ENCODE peak calls at places on chromosomes 13 and 19, in eight cellular contexts. J is IMR-90, M is K562, A is HepG2, V is HCT116, E is SK-N-SH, H is H1, Z is GM12878. P is an unnamed sample.

GRCh38 chr13:98050041-98050466 is 92.8 kb upstream of the FARP1 start:
- DNase-seq in H (no peak), V (no peak), E (peak), A (peak), M (no peak), J (peak), Z (no peak), P (peak)

GRCh38 chr19:1853295-1854031 is 5.2 kb upstream of the REXO1 start:
- DNase-seq in H (no peak), J (peak), V (peak), E (peak), Z (peak), A (peak), M (peak), P (peak)

GRCh38 chr13:73665279-73665678 is 468.9 kb downstream of the KLF12 start:
- DNase-seq in E (no peak), A (no peak), J (no peak), Z (no peak), V (no peak), M (no peak), H (no peak), P (no peak)

GRCh38 chr13:69107436-69107835 is 1000.2 kb upstream of the ATXN8OS start:
- DNase-seq in Z (no peak), J (no peak), E (no peak), A (no peak), H (no peak), M (no peak), V (no peak), P (no peak)

GRCh38 chr19:57587529-57587928 is 3.6 kb downstream of the ZIK1 start:
- DNase-seq in H (no peak), M (no peak), E (no peak), V (no peak), A (no peak), Z (no peak), J (peak), P (no peak)

GRCh38 chr19:13881231-13881691 is 4.3 kb downstream of the NANOS3 start:
- DNase-seq in M (no peak), A (peak), Z (no peak), E (peak), V (no peak), J (peak), H (peak), P (no peak)

GRCh38 chr19:30498707-30499106 is 126.5 kb downstream of the ZNF536 start:
- DNase-seq in V (no peak), J (no peak), E (no peak), M (peak), Z (no peak), A (no peak), H (peak), P (no peak)

GRCh38 chr13:36357692-36358091 is 11.5 kb upstream of the SPART start:
- DNase-seq in A (no peak), E (no peak), H (no peak), M (no peak), J (no peak), V (no peak), Z (no peak), P (no peak)

GRCh38 chr19:55117063-55117635 is 288 bp downstream of the PPP1R12C start:
- DNase-seq in Z (no peak), A (no peak), E (no peak), H (no peak), V (no peak), J (no peak), M (no peak), P (no peak)

GRCh38 chr19:8459520-8460260 is 14.9 kb downstream of the HNRNPM start:
- DNase-seq in A (peak), J (peak), H (no peak), E (no peak), M (no peak), V (no peak), Z (no peak), P (peak)

GRCh38 chr13:28640861-28641599 is 17.9 kb upstream of the POMP start:
- DNase-seq in Z (no peak), A (no peak), J (no peak), V (no peak), H (no peak), M (no peak), E (no peak), P (no peak)

GRCh38 chr13:28636078-28636477 is 22.9 kb upstream of the POMP start:
- DNase-seq in J (peak), Z (no peak), A (no peak), V (no peak), M (no peak), H (no peak), E (no peak), P (no peak)

GRCh38 chr13:28638756-28639155 is 20.2 kb upstream of the POMP start:
- DNase-seq in E (no peak), A (no peak), Z (no peak), M (no peak), H (no peak), J (no peak), V (no peak), P (no peak)

GRCh38 chr13:28636677-28637317 is 22.1 kb upstream of the POMP start:
- DNase-seq in J (peak), V (peak), E (peak), A (peak), M (peak), H (peak), Z (peak), P (peak)

DNA sequence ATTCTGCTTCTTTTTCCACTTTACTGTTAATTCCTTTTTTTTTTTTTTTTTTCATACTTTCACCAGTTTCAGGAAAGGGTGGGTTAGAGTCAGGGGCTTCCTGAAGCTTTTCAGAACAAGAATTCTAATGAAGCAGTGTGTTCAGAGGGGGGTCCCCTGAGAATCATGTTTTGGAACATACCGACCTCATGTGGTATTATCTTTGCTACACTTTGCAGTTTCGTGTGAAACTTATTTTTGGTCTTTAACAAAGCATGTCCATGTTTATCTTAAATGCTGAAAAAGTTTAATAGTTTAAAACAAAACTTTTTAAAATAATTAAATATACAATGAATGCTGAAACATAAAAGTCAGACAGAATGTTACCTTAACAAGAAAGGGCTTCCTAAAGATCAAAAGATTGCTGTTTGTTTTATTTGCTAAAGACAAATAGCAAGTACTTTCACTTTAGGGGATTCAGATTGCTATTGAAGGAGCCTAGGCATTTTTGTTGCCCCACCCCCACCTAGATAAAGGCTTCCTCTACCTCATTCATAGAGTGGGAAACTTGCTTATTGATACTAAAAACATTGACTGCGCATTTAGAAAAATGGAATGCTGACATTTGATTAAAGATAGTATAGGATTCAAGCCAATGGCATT is 21.1 kb upstream of the POMP start:
- DNase-seq in V (no peak), E (no peak), M (no peak), H (no peak), J (no peak), A (peak), Z (peak), P (no peak)
- TF ChIP-seq RAD21 in V (no peak), E (no peak), M (no peak), H (no peak), J (no peak), A (no peak), Z (peak), P (no peak)

GRCh38 chr13:90365130-90365529 is 982.4 kb upstream of the MIR17HG start:
- DNase-seq in E (no peak), A (no peak), H (no peak), J (no peak), V (no peak), Z (no peak), M (no peak), P (no peak)
- TF ChIP-seq RAD21 in E (peak), A (no peak), H (no peak), J (no peak), V (peak), Z (no peak), M (no peak), P (no peak)

GRCh38 chr13:99432637-99433542 is 68.4 kb upstream of the TM9SF2 start:
- DNase-seq in H (peak), M (peak), V (peak), Z (peak), A (peak), J (peak), E (no peak), P (peak)

GRCh38 chr13:99435116-99435515 is 66.2 kb upstream of the TM9SF2 start:
- DNase-seq in E (no peak), M (no peak), A (no peak), V (no peak), J (no peak), Z (no peak), H (no peak), P (no peak)

GRCh38 chr13:99433543-99434075 is 67.7 kb upstream of the TM9SF2 start:
- DNase-seq in V (no peak), J (no peak), H (no peak), Z (no peak), E (no peak), A (no peak), M (no peak), P (no peak)

GRCh38 chr13:99436013-99436412 is 65.3 kb upstream of the TM9SF2 start:
- DNase-seq in Z (no peak), M (no peak), E (no peak), J (no peak), V (no peak), A (peak), H (no peak), P (no peak)

DNA sequence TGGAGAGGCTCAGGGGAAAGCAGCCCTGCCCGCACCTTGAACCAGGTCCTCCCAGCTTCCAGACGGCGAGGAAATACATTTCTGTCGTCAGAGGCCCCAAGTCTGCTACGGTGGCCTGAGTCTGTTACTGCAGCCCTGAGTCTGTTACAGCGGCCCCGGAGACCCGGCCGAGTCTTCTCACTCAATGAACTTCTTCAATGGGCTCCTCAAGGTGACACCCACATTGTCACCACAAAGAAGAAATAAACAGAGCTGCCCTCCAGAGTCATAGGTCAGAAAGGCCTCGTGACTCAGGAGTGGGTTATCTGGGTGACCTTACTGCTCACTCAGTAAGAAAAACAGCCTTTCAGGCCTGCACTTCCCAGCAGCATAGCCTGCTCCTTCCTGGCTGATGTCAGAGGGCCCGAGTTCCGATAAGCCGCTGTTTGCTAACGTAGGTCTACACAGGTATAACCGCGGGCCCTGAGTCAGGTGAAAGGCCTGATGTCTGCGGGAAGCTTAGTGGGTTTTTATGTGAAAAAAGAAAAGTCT is 66.9 kb upstream of the TM9SF2 start:
- DNase-seq in H (no peak), E (no peak), A (peak), V (no peak), M (peak), Z (no peak), J (no peak), P (no peak)
- TF ChIP-seq RAD21 in H (no peak), E (no peak), A (no peak), V (no peak), M (no peak), Z (no peak), J (no peak), P (no peak)

GRCh38 chr13:108227651-108228272 is 9.6 kb downstream of the ABHD13 start:
- DNase-seq in E (peak), V (peak), H (no peak), J (peak), M (no peak), Z (no peak), A (peak), P (peak)
- TF ChIP-seq RAD21 in E (peak), V (peak), H (peak), J (peak), M (peak), Z (peak), A (no peak), P (peak)

GRCh38 chr19:46299695-46300094 is 2.9 kb downstream of the HIF3A start:
- DNase-seq in E (no peak), M (no peak), V (no peak), A (no peak), H (no peak), J (no peak), Z (no peak), P (no peak)

GRCh38 chr19:46296722-46297431 is at the start of gene HIF3A:
- DNase-seq in E (peak), V (no peak), M (peak), J (no peak), Z (no peak), H (peak), A (no peak), P (no peak)

GRCh38 chr19:46298477-46299003 is 1.7 kb downstream of the HIF3A start:
- DNase-seq in V (no peak), A (no peak), H (no peak), Z (no peak), J (no peak), M (no peak), E (no peak), P (no peak)

GRCh38 chr19:46297700-46298476 is 1.0 kb downstream of the HIF3A start:
- DNase-seq in M (peak), H (no peak), V (no peak), Z (no peak), J (no peak), E (peak), A (no peak), P (no peak)

GRCh38 chr19:46299004-46299509 is 2.2 kb downstream of the HIF3A start:
- DNase-seq in A (peak), J (peak), V (peak), M (no peak), Z (no peak), H (no peak), E (peak), P (peak)
- TF ChIP-seq RAD21 in A (no peak), J (no peak), V (no peak), M (no peak), Z (no peak), H (no peak), E (no peak), P (no peak)

GRCh38 chr13:106102776-106103175 is 432.7 kb downstream of the EFNB2 start:
- DNase-seq in E (no peak), A (no peak), J (no peak), H (no peak), M (no peak), Z (no peak), V (no peak), P (no peak)

GRCh38 chr13:106103779-106104178 is 431.7 kb downstream of the EFNB2 start:
- DNase-seq in Z (no peak), V (peak), A (no peak), M (no peak), E (no peak), J (no peak), H (no peak), P (peak)

GRCh38 chr13:106101201-106101600 is 434.3 kb downstream of the EFNB2 start:
- DNase-seq in H (no peak), Z (no peak), M (no peak), E (no peak), V (no peak), A (no peak), J (no peak), P (no peak)

GRCh38 chr13:106104281-106104901 is 431.1 kb downstream of the EFNB2 start:
- DNase-seq in J (peak), M (no peak), H (no peak), E (no peak), V (peak), Z (no peak), A (no peak), P (peak)

DNA sequence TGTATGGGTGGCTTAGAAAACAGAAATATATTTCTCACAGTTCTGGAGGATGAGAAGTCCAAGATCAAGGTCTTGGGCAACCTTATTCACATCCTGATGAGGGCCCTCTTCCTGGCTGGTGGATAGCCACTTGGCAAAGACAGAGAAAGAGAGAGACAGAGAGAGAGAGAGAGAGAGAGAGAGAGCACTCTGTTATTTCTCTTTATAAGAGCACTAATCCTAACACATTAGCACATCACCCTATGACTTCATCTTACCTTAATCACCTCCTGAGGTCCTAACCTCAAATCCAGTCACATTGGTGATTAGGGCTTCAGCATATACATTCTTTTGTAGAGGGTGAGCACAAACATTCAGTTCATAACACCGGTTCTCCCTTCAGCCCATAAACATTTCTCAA is 430.3 kb downstream of the EFNB2 start:
- DNase-seq in A (no peak), V (no peak), M (no peak), H (no peak), J (peak), Z (no peak), E (no peak), P (no peak)
- TF ChIP-seq RAD21 in A (no peak), V (no peak), M (no peak), H (no peak), J (no peak), Z (no peak), E (no peak), P (no peak)

GRCh38 chr13:31240921-31241320 is 41.1 kb downstream of the B3GLCT start:
- DNase-seq in M (no peak), Z (no peak), E (no peak), V (no peak), J (no peak), H (no peak), A (no peak), P (no peak)

GRCh38 chr13:31234729-31235128 is 35.0 kb downstream of the B3GLCT start:
- DNase-seq in H (no peak), A (peak), J (no peak), V (no peak), E (no peak), M (no peak), Z (no peak), P (peak)

GRCh38 chr13:31236211-31236786 is 36.5 kb downstream of the B3GLCT start:
- DNase-seq in J (peak), A (peak), Z (no peak), H (no peak), V (peak), E (peak), M (peak), P (peak)
- TF ChIP-seq RAD21 in J (peak), A (peak), Z (peak), H (peak), V (peak), E (peak), M (peak), P (peak)

GRCh38 chr19:47005164-47005641 is 14.4 kb upstream of the NPAS1 start:
- DNase-seq in A (peak), H (no peak), J (no peak), Z (no peak), E (no peak), M (peak), V (no peak), P (no peak)
- TF ChIP-seq RAD21 in A (no peak), H (no peak), J (no peak), Z (no peak), E (no peak), M (no peak), V (no peak), P (no peak)

GRCh38 chr19:6378036-6378435 is 2.3 kb upstream of the PSPN start:
- DNase-seq in H (no peak), V (no peak), E (no peak), A (no peak), Z (no peak), J (peak), M (no peak), P (no peak)
- TF ChIP-seq RAD21 in H (no peak), V (no peak), E (no peak), A (no peak), Z (no peak), J (no peak), M (no peak), P (no peak)

DNA sequence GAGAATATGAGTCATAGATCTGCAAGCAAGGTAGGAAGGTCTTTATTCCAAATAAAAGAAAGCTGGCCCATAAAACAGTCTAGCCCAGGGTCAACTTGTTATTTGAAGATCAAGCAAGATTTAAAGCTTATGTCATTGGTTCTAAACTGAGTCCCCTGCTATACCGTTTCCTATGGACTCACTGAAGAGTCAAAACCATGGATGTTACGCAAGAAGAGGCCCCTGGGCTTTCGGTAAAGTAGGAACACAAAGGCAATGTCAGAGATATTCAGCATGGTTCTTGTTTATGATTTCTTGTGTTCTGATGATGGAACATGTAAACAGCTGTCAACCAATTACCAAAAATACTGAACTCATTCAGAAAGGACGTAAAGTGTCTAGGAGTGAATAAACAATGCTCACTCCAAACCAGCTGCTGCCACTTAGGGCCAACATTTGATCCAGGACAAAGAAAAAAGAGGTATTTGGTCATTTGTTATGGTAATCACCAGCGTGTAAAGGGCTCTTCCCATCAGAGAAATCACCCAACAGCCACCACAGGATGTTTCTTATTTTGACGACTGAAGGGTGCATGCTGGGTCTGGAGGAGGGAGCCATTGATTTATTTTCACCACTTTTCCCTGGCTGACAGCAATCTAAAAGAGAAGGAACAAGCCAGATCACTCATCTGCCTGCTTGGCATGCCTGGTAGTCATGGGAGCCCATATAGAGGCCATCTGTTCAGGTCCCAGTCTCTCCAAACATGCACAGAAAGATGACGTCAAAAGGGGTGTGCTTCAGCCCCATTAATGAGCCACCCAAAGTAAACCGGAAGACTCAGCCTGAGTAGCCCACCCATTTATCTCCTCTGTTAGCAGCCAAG is 68.3 kb downstream of the FGF14 start:
- DNase-seq in E (no peak), H (no peak), V (no peak), M (no peak), Z (no peak), J (no peak), A (no peak), P (no peak)
- TF ChIP-seq RAD21 in E (no peak), H (no peak), V (no peak), M (no peak), Z (no peak), J (no peak), A (no peak), P (no peak)

P was measured in A549.